ENCODE peak calls at places on chromosomes 11 and 22, in five cellular contexts. S is NCI-H2029 treated with DMSO at 0.1 percent for 48 hours; V is stimulated activated CD4-positive, alpha-beta T cell treated with anti-CD3 and anti-CD28 coated beads, Interleukin-1b, Interleukin-23, amount 100 ng/mL, for 4 hours; F is AG04450; Z is NCI-H524 treated with DMSO at 0.1 percent for 48 hours. D is an unnamed sample.

GRCh38 chr11:110356769-110357671 is 60.6 kb upstream of the RDX start:
- DNase-seq in S (no peak), V (no peak), F (no peak), Z (no peak), D (no peak)

GRCh38 chr11:119623682-119624081 is 105.3 kb downstream of the NECTIN1 start:
- DNase-seq in S (no peak), V (no peak), F (no peak), Z (no peak), D (no peak)

GRCh38 chr22:39301108-39301507 is 18.3 kb downstream of the RPL3 start:
- DNase-seq in S (no peak), V (no peak), F (no peak), Z (no peak), D (no peak)

GRCh38 chr11:77503006-77503405 is 29.1 kb upstream of the PAK1 start:
- DNase-seq in S (no peak), V (no peak), F (no peak), Z (no peak), D (no peak)

GRCh38 chr11:12523180-12523924 is 146.0 kb downstream of the PARVA start:
- DNase-seq in S (no peak), V (no peak), F (no peak), Z (no peak), D (no peak)

GRCh38 chr11:44456544-44457270 is 108.8 kb upstream of the CD82 start:
- DNase-seq in S (no peak), V (no peak), F (no peak), Z (peak), D (no peak)

GRCh38 chr11:73143126-73143838 is 1.2 kb upstream of the FCHSD2 start:
- DNase-seq in S (peak), V (no peak), F (peak), Z (no peak), D (no peak)

GRCh38 chr11:34140149-34140548 is 34.7 kb downstream of the NAT10 start:
- DNase-seq in S (no peak), V (no peak), F (no peak), Z (no peak), D (no peak)

GRCh38 chr22:38973289-38974169 is 8.6 kb upstream of the APOBEC3B start:
- DNase-seq in S (no peak), V (peak), F (no peak), Z (no peak), D (peak)

GRCh38 chr11:94851864-94852581 is 83.9 kb downstream of the AMOTL1 start:
- DNase-seq in S (no peak), V (no peak), F (no peak), Z (no peak), D (no peak)

GRCh38 chr11:69546735-69547370 is 65.4 kb downstream of the LINC01488 start:
- DNase-seq in S (no peak), V (no peak), F (no peak), Z (no peak), D (no peak)

GRCh38 chr11:68002575-68002942 is 1.3 kb downstream of the UNC93B1 start:
- DNase-seq in S (no peak), V (no peak), F (no peak), Z (no peak), D (no peak)

D was measured in left cardiac atrium.